ENCODE peak calls at places on chromosomes 13 and 19, in seven cellular contexts. R is IMR-90, T is fibroblast of lung, J is H9, K is neuronal stem cell, Z is endothelial cell of umbilical vein, Y is DND-41. A is an unnamed sample.

GRCh38 chr19:31656507-31656906 is 307.3 kb upstream of the TSHZ3 start:
- DNase-seq in R (no peak), J (no peak), T (no peak), Y (no peak), K (no peak), Z (no peak), A (no peak)

GRCh38 chr19:47729799-47730520 is 15.4 kb upstream of the NOP53 start:
- DNase-seq in R (no peak), Z (peak; percentile 93), J (peak; percentile 94), K (no peak), T (no peak), Y (peak; percentile 42), A (peak; percentile 97)

GRCh38 chr13:40385858-40386180 is 280.6 kb downstream of the FOXO1 start:
- DNase-seq in Y (no peak), J (no peak), K (no peak), T (no peak), R (no peak), Z (no peak), A (no peak)

GRCh38 chr13:100633461-100633860 is 41.1 kb downstream of the TMTC4 start:
- DNase-seq in R (peak; percentile 96), T (peak; percentile 86), Y (no peak), K (no peak), Z (no peak), J (no peak), A (no peak)

GRCh38 chr19:2827840-2828489 is 8.3 kb downstream of the ZNF554 start:
- DNase-seq in K (no peak), T (no peak), J (no peak), Y (no peak), R (no peak), Z (no peak), A (no peak)

GRCh38 chr13:59452189-59452588 is 711.5 kb downstream of the DIAPH3 start:
- DNase-seq in T (no peak), J (no peak), K (no peak), R (no peak), Z (no peak), Y (no peak), A (no peak)

GRCh38 chr19:7415163-7415856 is 66.6 kb downstream of the ARHGEF18 start:
- DNase-seq in T (peak; percentile 78), Y (no peak), K (no peak), Z (no peak), R (peak; percentile 86), J (no peak), A (no peak)

GRCh38 chr13:51885651-51886050 is 23.9 kb downstream of the CCDC70 start:
- DNase-seq in Z (no peak), J (no peak), K (no peak), Y (no peak), T (no peak), R (no peak), A (no peak)

GRCh38 chr13:25857830-25858229 is 194.0 kb downstream of the SHISA2 start:
- DNase-seq in R (no peak), Z (no peak), T (no peak), K (no peak), Y (no peak), J (no peak), A (no peak)

GRCh38 chr13:44220948-44221347 is 152.7 kb upstream of the SERP2 start:
- DNase-seq in T (no peak), R (no peak), Z (no peak), J (no peak), K (no peak), Y (no peak), A (no peak)

GRCh38 chr19:21604351-21604926 is 99.0 kb downstream of the ZNF429 start:
- DNase-seq in R (peak; percentile 21), K (no peak), Y (peak; percentile 79), T (peak; percentile 66), Z (no peak), J (no peak), A (peak; percentile 47)

GRCh38 chr19:48421548-48421947 is 24.2 kb upstream of the GRWD1 start:
- DNase-seq in J (no peak), R (no peak), Y (no peak), T (no peak), K (no peak), Z (no peak), A (no peak)

GRCh38 chr19:35098413-35099049 is 17.1 kb upstream of the FXYD3 start:
- DNase-seq in T (no peak), K (no peak), Y (no peak), Z (no peak), R (no peak), J (no peak), A (no peak)

GRCh38 chr13:112894673-112895481 is 74.1 kb upstream of the MCF2L start:
- DNase-seq in J (peak; percentile 87), Y (no peak), T (no peak), R (no peak), K (peak; percentile 39), Z (no peak), A (peak; percentile 87)

GRCh38 chr13:29434217-29434940 is 161.1 kb downstream of the SLC7A1 start:
- DNase-seq in R (no peak), J (no peak), Y (no peak), T (no peak), Z (no peak), K (no peak), A (no peak)

GRCh38 chr13:50757021-50757420 is 86.5 kb downstream of the DLEU7 start:
- DNase-seq in T (no peak), Z (no peak), R (no peak), J (no peak), K (no peak), Y (no peak), A (no peak)

GRCh38 chr13:94157705-94158218 is 321.7 kb downstream of the DCT start:
- DNase-seq in T (peak; percentile 92), Z (no peak), J (no peak), Y (no peak), K (no peak), R (no peak), A (no peak)

GRCh38 chr13:36421447-36421846 is 10.8 kb upstream of the CCNA1 start:
- DNase-seq in Y (peak; percentile 13), Z (peak; percentile 22), R (no peak), K (no peak), J (no peak), T (no peak), A (no peak)

GRCh38 chr19:2253106-2254051 is 2.8 kb downstream of the JSRP1 start:
- DNase-seq in Z (no peak), K (no peak), R (no peak), T (no peak), Y (no peak), J (peak; percentile 79), A (peak; percentile 86)

GRCh38 chr13:105847532-105848295 is 687.7 kb downstream of the EFNB2 start:
- DNase-seq in T (peak; percentile 12), K (no peak), R (peak; percentile 12), Z (peak; percentile 73), J (no peak), Y (no peak), A (no peak)

GRCh38 chr19:47032171-47032811 is 12.7 kb downstream of the NPAS1 start:
- DNase-seq in Z (peak; percentile 26), T (no peak), R (no peak), K (no peak), J (peak; percentile 92), Y (peak; percentile 55), A (peak; percentile 94)

GRCh38 chr19:38676023-38676877 is 28.8 kb downstream of the ACTN4 start:
- DNase-seq in R (peak; percentile 78), Z (peak; percentile 47), T (peak; percentile 56), J (no peak), Y (no peak), K (no peak), A (no peak)

GRCh38 chr13:47796816-47797215 is 204.3 kb downstream of the SUCLA2 start:
- DNase-seq in Z (no peak), R (no peak), J (no peak), T (no peak), K (no peak), Y (no peak), A (no peak)

GRCh38 chr13:104843328-104843727 is 1692.1 kb downstream of the EFNB2 start:
- DNase-seq in R (no peak), T (no peak), K (no peak), Z (no peak), Y (peak; percentile 73), J (no peak), A (no peak)

GRCh38 chr13:104837756-104838155 is 1697.7 kb downstream of the EFNB2 start:
- DNase-seq in Y (peak; percentile 72), R (no peak), Z (no peak), K (no peak), J (no peak), T (no peak), A (no peak)

GRCh38 chr13:104841110-104841509 is 1694.4 kb downstream of the EFNB2 start:
- DNase-seq in K (no peak), J (no peak), Z (no peak), Y (peak; percentile 60), T (no peak), R (no peak), A (no peak)
- H3K9me3 ChIP-seq in K (no peaks in the 10 kb centered on the region), J (no peaks in the 10 kb centered on the region), Z (no peaks in the 10 kb centered on the region), Y (no peaks in the 10 kb centered on the region), T (no peaks in the 10 kb centered on the region), R (no peaks in the 10 kb centered on the region), A (no peaks in the 10 kb centered on the region)

GRCh38 chr13:66207610-66208009 is 1022.5 kb downstream of the PCDH9 start:
- DNase-seq in T (no peak), Y (no peak), K (no peak), Z (no peak), R (no peak), J (no peak), A (no peak)
- H3K9ac ChIP-seq in T (no peak overlapping the region), Y (no peak overlapping the region), K (no peak overlapping the region), Z (no peak overlapping the region), R (no peak overlapping the region), J (no peak overlapping the region), A (no peak overlapping the region)

GRCh38 chr13:99335087-99335486 is 27.9 kb upstream of the GPR183 start:
- DNase-seq in R (no peak), T (no peak), Y (no peak), Z (no peak), K (no peak), J (no peak), A (no peak)

GRCh38 chr13:99336750-99337149 is 29.6 kb upstream of the GPR183 start:
- DNase-seq in Y (no peak), J (no peak), T (no peak), K (no peak), Z (no peak), R (no peak), A (no peak)

GRCh38 chr13:99339230-99339721 is 32.1 kb upstream of the GPR183 start:
- DNase-seq in T (no peak), Y (no peak), J (no peak), Z (no peak), R (no peak), K (no peak), A (no peak)

GRCh38 chr13:99332456-99332855 is 25.3 kb upstream of the GPR183 start:
- DNase-seq in K (no peak), R (no peak), J (no peak), Z (no peak), Y (no peak), T (no peak), A (no peak)

GRCh38 chr13:99335603-99336002 is 28.4 kb upstream of the GPR183 start:
- DNase-seq in Y (no peak), Z (no peak), J (no peak), R (no peak), K (no peak), T (no peak), A (no peak)
- H3K9me3 ChIP-seq in Y (no peaks in the 10 kb centered on the region), Z (no peaks in the 10 kb centered on the region), J (no peaks in the 10 kb centered on the region), R (no peaks in the 10 kb centered on the region), K (no peaks in the 10 kb centered on the region), T (no peaks in the 10 kb centered on the region), A (no peaks in the 10 kb centered on the region)

GRCh38 chr19:50725218-50725931 is 2.2 kb downstream of the CLEC11A start:
- DNase-seq in J (no peak), T (no peak), R (no peak), Y (no peak), Z (no peak), K (no peak), A (no peak)
- H3K9ac ChIP-seq in J (peak overlapping the region; percentile 53), T (peak overlapping the region; percentile 73), R (peak overlapping the region; percentile 84), Y (peak overlapping the region; percentile 62), Z (peak overlapping the region; percentile 71), K (peak overlapping the region; percentile 99), A (peak overlapping the region; percentile 0)

A was measured in endodermal cell.